ENCODE peak calls at places on chromosomes 6 and 20, in seven cellular contexts. One of them, this sample, is unnamed.
A peak's percentile ranks its signal among the peaks of the same experiment; 100 is the strongest.

GRCh38 chr6:134721095-134721400 is 228.9 kb downstream of the ALDH8A1 start:
- DNase-seq in Right ventricle myocardium superior: no peak
- DNase-seq in kidney epithelial cell: no peak
- DNase-seq in NCI-H2107: no peak
- DNase-seq in heart left ventricle: no peak
- DNase-seq in iPS DF 19.7: no peak
- DNase-seq in T-helper 17 cell: no peak
- DNase-seq in this sample: no peak

GRCh38 chr20:32456869-32457421 is 98.8 kb downstream of the ASXL1 start:
- DNase-seq in T-helper 17 cell: no peak
- DNase-seq in Right ventricle myocardium superior: peak; percentile 59
- DNase-seq in heart left ventricle: no peak
- DNase-seq in NCI-H2107: no peak
- DNase-seq in kidney epithelial cell: peak; percentile 65
- DNase-seq in iPS DF 19.7: no peak
- DNase-seq in this sample: peak; percentile 37

GRCh38 chr6:146884728-146885127 is 286.0 kb downstream of the ADGB start:
- DNase-seq in T-helper 17 cell: no peak
- DNase-seq in heart left ventricle: no peak
- DNase-seq in Right ventricle myocardium superior: no peak
- DNase-seq in NCI-H2107: no peak
- DNase-seq in kidney epithelial cell: peak; percentile 49
- DNase-seq in iPS DF 19.7: no peak
- DNase-seq in this sample: no peak

GRCh38 chr20:14712302-14712739 is 374.9 kb upstream of the FLRT3 start:
- DNase-seq in iPS DF 19.7: no peak
- DNase-seq in Right ventricle myocardium superior: no peak
- DNase-seq in NCI-H2107: no peak
- DNase-seq in heart left ventricle: no peak
- DNase-seq in T-helper 17 cell: no peak
- DNase-seq in kidney epithelial cell: peak; percentile 75
- DNase-seq in this sample: no peak

GRCh38 chr20:45400346-45401031 is 7.6 kb upstream of the DBNDD2 start:
- DNase-seq in iPS DF 19.7: no peak
- DNase-seq in T-helper 17 cell: no peak
- DNase-seq in Right ventricle myocardium superior: no peak
- DNase-seq in NCI-H2107: no peak
- DNase-seq in heart left ventricle: no peak
- DNase-seq in kidney epithelial cell: no peak
- DNase-seq in this sample: no peak

GRCh38 chr6:44415424-44415823 is 27.9 kb downstream of the CDC5L start:
- DNase-seq in iPS DF 19.7: no peak
- DNase-seq in kidney epithelial cell: no peak
- DNase-seq in T-helper 17 cell: no peak
- DNase-seq in heart left ventricle: no peak
- DNase-seq in Right ventricle myocardium superior: no peak
- DNase-seq in NCI-H2107: no peak
- DNase-seq in this sample: no peak

GRCh38 chr20:53154540-53154939 is 182.4 kb downstream of the TSHZ2 start:
- DNase-seq in kidney epithelial cell: no peak
- DNase-seq in heart left ventricle: no peak
- DNase-seq in Right ventricle myocardium superior: no peak
- DNase-seq in NCI-H2107: no peak
- DNase-seq in T-helper 17 cell: no peak
- DNase-seq in iPS DF 19.7: no peak
- DNase-seq in this sample: no peak

GRCh38 chr20:33438481-33438880 is 5.1 kb downstream of the SNTA1 start:
- DNase-seq in NCI-H2107: no peak
- DNase-seq in kidney epithelial cell: no peak
- DNase-seq in T-helper 17 cell: no peak
- DNase-seq in iPS DF 19.7: no peak
- DNase-seq in heart left ventricle: no peak
- DNase-seq in Right ventricle myocardium superior: no peak
- DNase-seq in this sample: no peak

GRCh38 chr6:97133071-97133470 is 149.9 kb downstream of the MMS22L start:
- DNase-seq in heart left ventricle: no peak
- DNase-seq in NCI-H2107: peak; percentile 2
- DNase-seq in iPS DF 19.7: no peak
- DNase-seq in T-helper 17 cell: no peak
- DNase-seq in kidney epithelial cell: no peak
- DNase-seq in Right ventricle myocardium superior: no peak
- DNase-seq in this sample: no peak

GRCh38 chr6:107237992-107238660 is 122.8 kb upstream of the BEND3 start:
- DNase-seq in heart left ventricle: no peak
- DNase-seq in iPS DF 19.7: no peak
- DNase-seq in kidney epithelial cell: no peak
- DNase-seq in T-helper 17 cell: no peak
- DNase-seq in Right ventricle myocardium superior: no peak
- DNase-seq in NCI-H2107: no peak
- DNase-seq in this sample: no peak